ENCODE peak calls at places on chromosomes 2 and 18, in four cellular contexts. One of them, this sample, is unnamed.

GRCh38 chr2:201696151-201696659 is 2.2 kb downstream of the MPP4 start:
- DNase-seq in epithelial cell of proximal tubule: no peak
- DNase-seq in AG04449: peak
- DNase-seq in mammary epithelial cell: peak
- DNase-seq in this sample: peak

GRCh38 chr2:207133862-207134519 is 31.8 kb downstream of the KLF7 start:
- DNase-seq in mammary epithelial cell: no peak
- DNase-seq in epithelial cell of proximal tubule: peak
- DNase-seq in AG04449: peak
- DNase-seq in this sample: peak

GRCh38 chr2:145682536-145683157 is 1162.7 kb upstream of the ZEB2 start:
- DNase-seq in mammary epithelial cell: peak
- DNase-seq in epithelial cell of proximal tubule: no peak
- DNase-seq in AG04449: no peak
- DNase-seq in this sample: no peak

GRCh38 chr18:8994603-8995002 is 107.9 kb upstream of the NDUFV2 start:
- DNase-seq in AG04449: no peak
- DNase-seq in mammary epithelial cell: peak
- DNase-seq in epithelial cell of proximal tubule: no peak
- DNase-seq in this sample: no peak

GRCh38 chr2:237791977-237792727 is 6.4 kb upstream of the RBM44 start:
- DNase-seq in epithelial cell of proximal tubule: peak
- DNase-seq in mammary epithelial cell: peak
- DNase-seq in AG04449: no peak
- DNase-seq in this sample: peak

GRCh38 chr2:140041801-140042200 is 1261.6 kb upstream of the NXPH2 start:
- DNase-seq in epithelial cell of proximal tubule: no peak
- DNase-seq in AG04449: no peak
- DNase-seq in mammary epithelial cell: no peak
- DNase-seq in this sample: no peak

GRCh38 chr2:239246723-239247122 is 154.1 kb downstream of the HDAC4 start:
- DNase-seq in mammary epithelial cell: peak
- DNase-seq in epithelial cell of proximal tubule: no peak
- DNase-seq in AG04449: no peak
- DNase-seq in this sample: no peak

GRCh38 chr18:69569133-69569532 is 168.4 kb downstream of the DOK6 start:
- DNase-seq in AG04449: no peak
- DNase-seq in mammary epithelial cell: no peak
- DNase-seq in epithelial cell of proximal tubule: no peak
- DNase-seq in this sample: no peak

GRCh38 chr18:10518595-10519273 is 7.1 kb upstream of the NAPG start:
- DNase-seq in AG04449: no peak
- DNase-seq in mammary epithelial cell: no peak
- DNase-seq in epithelial cell of proximal tubule: no peak
- DNase-seq in this sample: peak

GRCh38 chr2:169507698-169508097 is 1.8 kb upstream of the KLHL41 start:
- DNase-seq in epithelial cell of proximal tubule: no peak
- DNase-seq in mammary epithelial cell: peak
- DNase-seq in AG04449: no peak
- DNase-seq in this sample: peak

GRCh38 chr2:72014871-72015270 is 132.8 kb downstream of the CYP26B1 start:
- DNase-seq in epithelial cell of proximal tubule: no peak
- DNase-seq in mammary epithelial cell: no peak
- DNase-seq in AG04449: no peak
- DNase-seq in this sample: no peak

GRCh38 chr2:28161466-28161865 is 231.2 kb upstream of the FOSL2 start:
- DNase-seq in AG04449: no peak
- DNase-seq in epithelial cell of proximal tubule: no peak
- DNase-seq in mammary epithelial cell: peak
- DNase-seq in this sample: peak

GRCh38 chr18:48933578-48934399 is 17.0 kb downstream of the SMAD7 start:
- DNase-seq in epithelial cell of proximal tubule: no peak
- DNase-seq in AG04449: no peak
- DNase-seq in mammary epithelial cell: peak
- DNase-seq in this sample: no peak
- H3K4me3 ChIP-seq in epithelial cell of proximal tubule: no peak
- H3K4me3 ChIP-seq in AG04449: no peak
- H3K4me3 ChIP-seq in mammary epithelial cell: peak
- H3K4me3 ChIP-seq in this sample: peak

GRCh38 chr2:132676999-132677398 is 7.0 kb upstream of the LYPD1 start:
- DNase-seq in mammary epithelial cell: no peak
- DNase-seq in AG04449: no peak
- DNase-seq in epithelial cell of proximal tubule: no peak
- DNase-seq in this sample: no peak
- TF ChIP-seq CTCF in mammary epithelial cell: peak
- TF ChIP-seq CTCF in AG04449: no peak
- TF ChIP-seq CTCF in epithelial cell of proximal tubule: peak
- TF ChIP-seq CTCF in this sample: peak

GRCh38 chr2:219003267-219003634 is 10.0 kb upstream of the CRYBA2 start:
- DNase-seq in mammary epithelial cell: no peak
- DNase-seq in epithelial cell of proximal tubule: no peak
- DNase-seq in AG04449: no peak
- DNase-seq in this sample: no peak
- H3K4me3 ChIP-seq in mammary epithelial cell: no peak
- H3K4me3 ChIP-seq in epithelial cell of proximal tubule: no peak
- H3K4me3 ChIP-seq in AG04449: no peak
- H3K4me3 ChIP-seq in this sample: no peak

GRCh38 chr2:109260886-109261700 is 132.1 kb downstream of the SH3RF3 start:
- DNase-seq in AG04449: no peak
- DNase-seq in mammary epithelial cell: peak
- DNase-seq in epithelial cell of proximal tubule: no peak
- DNase-seq in this sample: peak
- TF ChIP-seq CTCF in AG04449: peak
- TF ChIP-seq CTCF in mammary epithelial cell: peak
- TF ChIP-seq CTCF in epithelial cell of proximal tubule: peak
- TF ChIP-seq CTCF in this sample: peak

GRCh38 chr2:219059375-219059724 is 1.4 kb downstream of the IHH start:
- DNase-seq in mammary epithelial cell: no peak
- DNase-seq in AG04449: no peak
- DNase-seq in epithelial cell of proximal tubule: no peak
- DNase-seq in this sample: no peak
- H3K4me3 ChIP-seq in mammary epithelial cell: no peak
- H3K4me3 ChIP-seq in AG04449: no peak
- H3K4me3 ChIP-seq in epithelial cell of proximal tubule: peak
- H3K4me3 ChIP-seq in this sample: no peak

DNA sequence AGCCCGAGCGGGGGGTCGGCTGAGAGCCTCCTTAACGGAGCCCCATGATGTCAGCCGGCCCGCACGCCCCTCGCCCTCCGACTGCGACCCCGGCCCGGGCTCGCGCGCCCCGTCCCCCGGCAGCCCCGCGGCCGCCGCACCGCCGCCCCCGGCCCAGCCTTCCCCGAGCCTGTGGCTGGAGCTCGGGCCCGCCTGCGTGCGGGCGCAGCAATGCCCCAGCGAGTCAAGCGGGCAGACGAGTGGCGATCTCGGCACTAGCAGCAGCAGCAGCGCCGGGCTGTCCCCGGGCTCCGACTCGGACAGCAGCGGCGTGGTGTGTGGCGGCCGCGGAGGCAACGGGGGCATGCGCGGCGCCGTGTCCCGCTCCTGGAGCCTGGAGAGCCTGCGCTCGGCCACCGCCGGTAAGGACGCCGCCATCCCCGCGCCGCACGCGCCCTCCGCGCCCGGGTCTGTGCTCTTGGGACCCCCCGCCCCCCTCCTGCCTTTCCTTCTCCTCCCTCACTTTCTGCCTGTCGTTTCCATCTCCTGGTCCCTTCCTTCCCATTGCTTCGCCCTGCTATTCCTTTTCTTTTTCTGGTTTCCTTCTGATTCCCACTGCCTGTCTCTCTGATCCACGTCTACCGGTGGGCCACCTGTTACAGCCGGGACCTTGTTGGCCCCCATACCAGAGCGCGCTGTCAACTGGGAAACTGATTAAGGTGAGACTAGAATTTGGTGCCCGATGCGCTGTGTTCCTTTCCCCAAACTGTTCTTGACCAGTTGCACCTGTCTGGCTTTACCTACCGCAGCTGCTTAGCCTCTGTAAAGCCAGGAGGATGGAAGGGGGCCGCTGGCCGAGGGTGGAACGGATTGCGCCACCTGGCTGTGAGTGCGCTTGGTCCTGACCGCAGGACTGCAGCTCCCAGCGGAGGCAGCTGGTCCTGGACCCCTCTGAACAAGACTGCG is 127.4 kb downstream of the ARHGEF4 start:
- DNase-seq in mammary epithelial cell: no peak
- DNase-seq in epithelial cell of proximal tubule: no peak
- DNase-seq in AG04449: no peak
- DNase-seq in this sample: no peak
- TF ChIP-seq CTCF in mammary epithelial cell: peak
- TF ChIP-seq CTCF in epithelial cell of proximal tubule: peak
- TF ChIP-seq CTCF in AG04449: no peak
- TF ChIP-seq CTCF in this sample: no peak

GRCh38 chr2:47172156-47172921 is 17.2 kb upstream of the STPG4 start:
- DNase-seq in AG04449: no peak
- DNase-seq in epithelial cell of proximal tubule: no peak
- DNase-seq in mammary epithelial cell: no peak
- DNase-seq in this sample: no peak
- H3K4me3 ChIP-seq in AG04449: peak
- H3K4me3 ChIP-seq in epithelial cell of proximal tubule: no peak
- H3K4me3 ChIP-seq in mammary epithelial cell: peak
- H3K4me3 ChIP-seq in this sample: peak

DNA sequence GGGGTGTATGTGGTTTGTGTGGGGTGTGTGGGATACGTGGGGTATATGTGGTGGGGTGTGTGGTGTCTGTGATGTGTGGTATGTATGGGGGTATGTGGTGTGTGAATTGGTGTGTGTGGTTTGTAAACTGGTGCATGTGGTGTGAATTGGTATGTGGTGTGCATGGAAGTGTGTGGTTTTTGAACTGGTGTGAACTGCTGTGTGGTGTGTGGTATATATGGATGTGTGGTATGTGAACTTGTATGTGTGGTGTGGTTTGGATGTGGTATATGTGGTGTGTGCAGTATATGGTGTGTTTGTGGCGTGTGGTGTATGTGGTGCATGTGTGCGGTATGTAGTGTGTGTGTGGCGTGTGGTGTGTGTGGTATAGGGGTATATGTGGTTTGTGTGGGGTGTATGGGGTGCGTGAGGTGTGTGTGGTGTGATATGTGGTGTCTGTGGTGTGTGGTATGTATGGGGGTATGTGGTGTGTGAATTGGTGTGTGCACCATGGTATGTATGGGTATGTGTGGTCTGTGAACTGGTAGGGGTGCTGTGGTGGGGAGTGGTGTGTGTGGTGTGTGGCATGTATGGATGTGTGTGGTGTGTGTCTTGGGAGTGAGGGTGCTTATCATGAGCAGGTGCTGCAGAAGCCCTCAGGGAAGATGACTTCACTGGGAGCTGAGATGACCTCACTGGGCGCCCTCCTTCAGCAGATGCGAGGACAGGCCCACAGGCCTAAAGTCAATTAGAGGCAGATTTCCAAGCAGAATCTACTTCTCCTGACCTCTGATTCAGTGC is 209.6 kb upstream of the TNP1 start:
- DNase-seq in mammary epithelial cell: no peak
- DNase-seq in AG04449: no peak
- DNase-seq in epithelial cell of proximal tubule: no peak
- DNase-seq in this sample: no peak
- TF ChIP-seq CTCF in mammary epithelial cell: no peak
- TF ChIP-seq CTCF in AG04449: no peak
- TF ChIP-seq CTCF in epithelial cell of proximal tubule: no peak
- TF ChIP-seq CTCF in this sample: no peak

DNA sequence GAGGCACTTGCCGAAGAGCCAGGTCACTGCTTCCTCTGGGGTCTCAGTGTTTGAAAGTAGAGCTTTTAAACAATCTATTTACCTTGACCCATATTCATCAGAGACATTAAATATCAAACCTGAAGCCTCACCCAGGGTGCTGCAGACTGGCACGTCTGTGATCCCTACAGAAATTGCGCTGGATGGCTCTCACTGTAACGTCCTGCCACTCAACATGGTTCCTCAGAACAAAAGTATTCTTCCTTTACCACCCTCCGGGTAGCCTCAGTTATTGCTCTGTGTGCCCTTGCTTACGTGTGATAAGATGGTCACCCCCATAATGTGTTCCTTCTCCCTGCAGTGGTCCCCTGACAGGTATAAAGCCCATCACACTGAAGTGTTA is 87.1 kb downstream of the METTL8 start:
- DNase-seq in AG04449: no peak
- DNase-seq in mammary epithelial cell: no peak
- DNase-seq in epithelial cell of proximal tubule: no peak
- DNase-seq in this sample: no peak
- H3K4me3 ChIP-seq in AG04449: no peak
- H3K4me3 ChIP-seq in mammary epithelial cell: no peak
- H3K4me3 ChIP-seq in epithelial cell of proximal tubule: no peak
- H3K4me3 ChIP-seq in this sample: no peak

This sample was measured in AG10803.